ENCODE peak calls at places on chromosomes 11 and 22, in nine cellular contexts. G, V, Y, C, H, J, W, Z and X are unnamed samples.

GRCh38 chr22:19179472-19180048 is 1.0 kb upstream of the SLC25A1 start:
- DNase-seq in G (peak; percentile 39), V (peak; percentile 64), Y (no peak), C (peak; percentile 76), H (peak; percentile 90), J (peak; percentile 89), W (no peak), Z (peak; percentile 61), X (peak; percentile 91)

GRCh38 chr22:38738475-38739070 is 17.2 kb downstream of the SUN2 start:
- DNase-seq in G (no peak), V (no peak), Y (no peak), C (no peak), H (peak; percentile 41), J (no peak), W (no peak), Z (no peak), X (no peak)

GRCh38 chr11:71302534-71302909 is 50.1 kb upstream of the SHANK2 start:
- DNase-seq in G (no peak), V (no peak), Y (no peak), C (no peak), H (no peak), J (no peak), W (no peak), Z (no peak), X (no peak)

GRCh38 chr11:65786008-65786785 is 666 bp upstream of the OVOL1 start:
- DNase-seq in G (no peak), V (no peak), Y (no peak), C (no peak), H (no peak), J (no peak), W (no peak), Z (no peak), X (no peak)

GRCh38 chr11:119803726-119804294 is 74.8 kb upstream of the NECTIN1 start:
- DNase-seq in G (no peak), V (no peak), Y (no peak), C (no peak), H (no peak), J (no peak), W (no peak), Z (no peak), X (no peak)

GRCh38 chr11:26622201-26622600 is 50.1 kb upstream of the MUC15 start:
- DNase-seq in G (no peak), V (no peak), Y (no peak), C (no peak), H (no peak), J (no peak), W (no peak), Z (no peak), X (no peak)

GRCh38 chr11:65496304-65497140 is 2.3 kb upstream of the MALAT1 start:
- DNase-seq in G (no peak), V (no peak), Y (no peak), C (no peak), H (no peak), J (peak; percentile 57), W (no peak), Z (no peak), X (no peak)

GRCh38 chr11:30992513-30992849 is 377.1 kb downstream of the DCDC1 start:
- DNase-seq in G (no peak), V (no peak), Y (no peak), C (no peak), H (no peak), J (no peak), W (no peak), Z (no peak), X (peak; percentile 27)

GRCh38 chr22:42829311-42829710 is 27.8 kb downstream of the ARFGAP3 start:
- DNase-seq in G (no peak), V (no peak), Y (no peak), C (no peak), H (no peak), J (no peak), W (no peak), Z (no peak), X (no peak)

GRCh38 chr22:39216143-39216490 is 28.7 kb downstream of the PDGFB start:
- DNase-seq in G (no peak), V (no peak), Y (no peak), C (no peak), H (no peak), J (no peak), W (no peak), Z (no peak), X (no peak)

GRCh38 chr11:45593992-45594391 is 71.4 kb downstream of the CHST1 start:
- DNase-seq in G (no peak), V (no peak), Y (no peak), C (no peak), H (no peak), J (no peak), W (no peak), Z (no peak), X (no peak)

GRCh38 chr22:45804319-45804985 is 132.8 kb downstream of the ATXN10 start:
- DNase-seq in G (no peak), V (no peak), Y (no peak), C (no peak), H (no peak), J (no peak), W (no peak), Z (no peak), X (no peak)

GRCh38 chr11:79507726-79508125 is 66.9 kb upstream of the TENM4 start:
- DNase-seq in G (no peak), V (no peak), Y (no peak), C (no peak), H (no peak), J (no peak), W (no peak), Z (no peak), X (no peak)

GRCh38 chr22:22144858-22145257 is 99.7 kb upstream of the VPREB1 start:
- DNase-seq in G (no peak), V (no peak), Y (no peak), C (no peak), H (no peak), J (no peak), W (no peak), Z (no peak), X (no peak)

GRCh38 chr11:96306933-96307747 is 35.9 kb downstream of the MAML2 start:
- DNase-seq in G (peak; percentile 14), V (peak; percentile 35), Y (no peak), C (peak; percentile 94), H (peak; percentile 74), J (peak; percentile 100), W (no peak), Z (peak; percentile 92), X (peak; percentile 2)

GRCh38 chr11:45635907-45636306 is 29.5 kb downstream of the CHST1 start:
- DNase-seq in G (no peak), V (no peak), Y (no peak), C (no peak), H (no peak), J (no peak), W (no peak), Z (no peak), X (no peak)

GRCh38 chr22:47190957-47191323 is 428.5 kb downstream of the TBC1D22A start:
- DNase-seq in G (no peak), V (no peak), Y (no peak), C (no peak), H (no peak), J (no peak), W (no peak), Z (no peak), X (no peak)

GRCh38 chr22:50007057-50007511 is 5.5 kb downstream of the IL17REL start:
- DNase-seq in G (no peak), V (no peak), Y (no peak), C (no peak), H (no peak), J (no peak), W (no peak), Z (no peak), X (no peak)

GRCh38 chr11:63850946-63851345 is 12.0 kb downstream of the MARK2 start:
- DNase-seq in G (no peak), V (no peak), Y (no peak), C (no peak), H (no peak), J (no peak), W (no peak), Z (no peak), X (no peak)

GRCh38 chr11:103601230-103601846 is 435.1 kb upstream of the DDI1 start:
- DNase-seq in G (no peak), V (no peak), Y (no peak), C (peak; percentile 52), H (no peak), J (peak; percentile 85), W (no peak), Z (peak; percentile 47), X (peak; percentile 32)

GRCh38 chr22:38153821-38154562 is 27.6 kb downstream of the PLA2G6 start:
- DNase-seq in G (no peak), V (no peak), Y (no peak), C (no peak), H (no peak), J (no peak), W (no peak), Z (no peak), X (no peak)

GRCh38 chr11:14703731-14704130 is 60.1 kb downstream of the PDE3B start:
- DNase-seq in G (no peak), V (no peak), Y (no peak), C (no peak), H (no peak), J (no peak), W (no peak), Z (no peak), X (no peak)

GRCh38 chr11:67251841-67252240 is 14.4 kb upstream of the GRK2 start:
- DNase-seq in G (no peak), V (peak; percentile 4), Y (no peak), C (no peak), H (no peak), J (no peak), W (no peak), Z (no peak), X (no peak)

GRCh38 chr11:95912902-95913560 is 10.9 kb downstream of the MTMR2 start:
- DNase-seq in G (no peak), V (no peak), Y (no peak), C (peak; percentile 56), H (no peak), J (peak; percentile 72), W (no peak), Z (no peak), X (no peak)

GRCh38 chr11:62678770-62679696 is at the start of gene UBXN1:
- DNase-seq in G (peak; percentile 87), V (peak; percentile 87), Y (no peak), C (peak; percentile 80), H (peak; percentile 96), J (peak; percentile 92), W (peak; percentile 81), Z (peak; percentile 72), X (peak; percentile 95)

GRCh38 chr22:27431896-27432295 is 369.7 kb downstream of the MN1 start:
- DNase-seq in G (no peak), V (no peak), Y (no peak), C (no peak), H (no peak), J (no peak), W (no peak), Z (no peak), X (no peak)

GRCh38 chr11:26987205-26987604 is 6.7 kb upstream of the FIBIN start:
- DNase-seq in G (no peak), V (no peak), Y (no peak), C (no peak), H (no peak), J (peak; percentile 18), W (no peak), Z (no peak), X (no peak)

GRCh38 chr11:36605221-36606216 is 7.5 kb upstream of the RAG2 start:
- DNase-seq in G (no peak), V (no peak), Y (no peak), C (no peak), H (no peak), J (no peak), W (no peak), Z (no peak), X (no peak)